ENCODE peak calls at places on chromosomes 12 and 14, in four cellular contexts. L, K, T and A are unnamed samples.
A peak's percentile ranks its signal among the peaks of the same experiment; 100 is the strongest.

GRCh38 chr12:8566525-8566924 is 25.8 kb upstream of the CLEC4E start:
- DNase-seq in T (no peak), K (no peak), L (no peak), A (peak; percentile 6)

GRCh38 chr12:67517181-67517887 is 131.2 kb upstream of the DYRK2 start:
- DNase-seq in T (no peak), K (no peak), L (no peak), A (peak; percentile 0)

GRCh38 chr14:69077841-69078240 is 75.1 kb downstream of the DCAF5 start:
- DNase-seq in L (no peak), T (no peak), K (no peak), A (no peak)

GRCh38 chr12:119156401-119156800 is 22.3 kb upstream of the HSPB8 start:
- DNase-seq in T (no peak), L (peak; percentile 86), K (no peak), A (peak; percentile 13)

GRCh38 chr12:75528272-75528671 is 16.9 kb upstream of the KRR1 start:
- DNase-seq in L (no peak), T (no peak), K (no peak), A (no peak)

GRCh38 chr14:52355526-52355925 is 41.4 kb downstream of the PTGER2 start:
- DNase-seq in L (no peak), T (no peak), K (no peak), A (no peak)

GRCh38 chr14:54570651-54571415 is 3.9 kb downstream of the SAMD4A start:
- DNase-seq in L (no peak), T (no peak), K (no peak), A (no peak)

GRCh38 chr14:78083837-78084236 is 86.3 kb upstream of the NRXN3 start:
- DNase-seq in T (no peak), K (no peak), L (no peak), A (no peak)

GRCh38 chr14:39265032-39265431 is 31.3 kb downstream of the MIA2 start:
- DNase-seq in L (no peak), T (no peak), K (no peak), A (no peak)
- TF ChIP-seq TCF7 in L (no peak), T (no peak), K (no peak), A (no peak)

DNA sequence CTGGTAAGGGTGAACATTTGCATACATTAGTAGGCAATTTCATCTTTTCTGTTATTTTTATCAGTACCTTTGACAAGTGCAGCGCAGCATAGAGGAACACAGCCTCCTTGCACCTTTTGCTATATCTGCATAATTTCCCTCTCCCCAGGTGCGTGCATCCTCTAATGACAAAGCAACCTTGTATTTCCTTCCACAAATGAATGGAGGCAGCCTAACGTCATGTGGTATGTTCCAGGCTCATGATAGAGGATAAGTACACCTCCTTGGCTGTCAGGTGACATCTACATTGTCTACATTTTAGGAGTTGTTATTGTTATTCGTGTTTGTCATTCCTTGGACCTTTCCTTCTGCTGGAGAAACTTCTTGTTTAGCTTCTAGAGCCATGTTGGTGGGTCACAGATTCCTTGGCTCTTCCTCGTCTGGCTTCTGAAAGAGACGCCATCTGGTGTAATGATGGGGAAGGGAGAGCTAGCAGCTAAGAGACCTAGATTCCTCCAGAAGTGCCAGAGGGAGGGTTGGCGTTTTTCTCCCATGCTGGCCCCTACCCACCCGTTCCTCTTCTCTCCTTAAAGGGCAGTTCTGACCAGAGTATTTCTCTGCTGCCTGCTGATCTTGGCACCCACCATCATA is 37.0 kb downstream of the EVL start:
- DNase-seq in L (no peak), K (no peak), T (no peak), A (no peak)
- TF ChIP-seq TCF7 in L (no peak), K (no peak), T (no peak), A (no peak)

GRCh38 chr12:92496790-92497189 is 206.0 kb upstream of the PLEKHG7 start:
- DNase-seq in T (peak; percentile 90), L (no peak), K (no peak), A (no peak)
- TF ChIP-seq TCF7 in T (no peak), L (no peak), K (no peak), A (no peak)

DNA sequence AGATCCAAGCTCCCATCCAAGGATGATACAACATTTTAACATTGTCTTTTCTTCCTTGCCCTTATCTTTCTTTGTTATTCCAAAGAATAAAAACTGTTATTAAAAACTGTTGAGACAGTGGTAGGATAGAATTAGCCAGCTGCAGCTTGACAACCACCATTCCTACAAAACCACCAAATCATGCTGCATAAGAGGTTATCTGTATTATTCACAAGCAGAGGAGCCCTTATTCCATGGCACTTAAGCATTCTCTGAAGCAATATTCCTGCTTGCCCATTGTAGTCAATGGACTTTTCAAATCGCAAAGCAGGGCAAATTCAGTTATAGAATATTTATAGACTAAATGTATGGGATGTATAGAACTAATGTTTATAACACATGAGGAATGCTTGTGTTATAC is 3.4 kb downstream of the ABCD2 start:
- DNase-seq in L (no peak), T (no peak), K (no peak), A (no peak)
- TF ChIP-seq TCF7 in L (no peak), T (no peak), K (no peak), A (no peak)

GRCh38 chr14:74616507-74616906 is 4.5 kb upstream of the LTBP2 start:
- DNase-seq in L (no peak), T (no peak), K (no peak), A (peak; percentile 34)
- TF ChIP-seq TCF7 in L (no peak), T (no peak), K (no peak), A (no peak)

DNA sequence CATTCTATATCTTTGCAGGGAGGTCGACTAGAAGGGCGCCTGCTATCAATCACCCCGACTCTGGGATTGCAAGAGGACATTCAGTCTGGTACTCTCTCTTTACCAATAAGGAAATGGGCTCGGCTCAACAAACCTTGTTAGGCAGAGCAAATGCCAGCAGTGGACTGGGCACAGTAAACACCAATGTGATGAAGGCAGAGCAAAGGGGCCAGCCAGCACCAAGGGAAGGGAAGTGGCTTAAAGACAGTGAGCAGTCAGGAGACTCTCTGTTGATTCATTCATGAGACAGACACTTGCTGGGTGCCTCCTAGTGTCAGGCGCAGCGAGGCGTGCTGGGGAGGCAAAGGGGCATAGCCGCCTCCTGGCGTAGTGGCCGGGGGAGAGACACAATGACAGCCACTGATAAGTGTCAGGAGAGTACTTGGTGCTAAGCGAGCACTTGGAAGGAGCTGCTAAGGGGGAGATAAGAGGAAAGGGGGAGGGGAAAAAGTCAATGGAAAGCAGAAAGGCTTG is 34.1 kb downstream of the TMCC3 start:
- DNase-seq in K (no peak), L (no peak), T (no peak), A (peak; percentile 88)
- TF ChIP-seq TCF7 in K (no peak), L (no peak), T (no peak), A (no peak)

GRCh38 chr12:28507055-28507454 is 316.8 kb downstream of the CCDC91 start:
- DNase-seq in K (no peak), T (no peak), L (no peak), A (no peak)

GRCh38 chr12:28507867-28508266 is 317.6 kb downstream of the CCDC91 start:
- DNase-seq in T (no peak), K (no peak), L (no peak), A (no peak)

GRCh38 chr12:28500373-28501024 is 310.2 kb downstream of the CCDC91 start:
- DNase-seq in K (no peak), T (no peak), L (no peak), A (no peak)

GRCh38 chr12:28506271-28506670 is 316.0 kb downstream of the CCDC91 start:
- DNase-seq in L (no peak), K (no peak), T (no peak), A (no peak)
- TF ChIP-seq TCF7 in L (no peak), K (no peak), T (no peak), A (no peak)